ENCODE peak calls at places on chromosome 4, in eight cellular contexts. J is mucosa of gallbladder; D is Karpas-422; W is ovary; O is caudate nucleus; A is stimulated activated CD4-positive, alpha-beta T cell treated with anti-CD3 and anti-CD28 coated beads, Interleukin-4, amount 100 ng/mL, for 4 hours; Z is activated CD4-positive, CD25-positive, alpha-beta regulatory T cell treated with anti-CD3 and anti-CD28 coated beads, Interleukin-2, amount 50 U/mL, for 72 hours; I is GM04504. G is an unnamed sample.

GRCh38 chr4:37936889-37937498 is 23.2 kb upstream of the PTTG2 start:
- DNase-seq in O (no peak), D (no peak), W (no peak), Z (no peak), A (no peak), J (no peak), I (no peak), G (no peak)

GRCh38 chr4:105058177-105058812 is 88.4 kb upstream of the TET2 start:
- DNase-seq in D (no peak), W (no peak), A (no peak), J (no peak), I (no peak), Z (no peak), O (no peak), G (no peak)

GRCh38 chr4:133588306-133588705 is 439.2 kb downstream of the PCDH10 start:
- DNase-seq in O (no peak), Z (no peak), D (no peak), I (no peak), W (no peak), A (no peak), J (no peak), G (no peak)

GRCh38 chr4:25144870-25145481 is 15.3 kb downstream of the SEPSECS start:
- DNase-seq in A (no peak), O (no peak), J (no peak), Z (no peak), I (peak; percentile 15), W (no peak), D (peak; percentile 74), G (no peak)

GRCh38 chr4:8502836-8503585 is 62.4 kb downstream of the TRMT44 start:
- DNase-seq in Z (no peak), I (no peak), W (peak; percentile 86), A (no peak), J (no peak), D (no peak), O (no peak), G (no peak)

GRCh38 chr4:73729534-73730165 is 10.7 kb upstream of the CXCL8 start:
- DNase-seq in O (no peak), I (peak; percentile 74), A (no peak), Z (no peak), J (peak; percentile 65), W (peak; percentile 62), D (peak; percentile 76), G (no peak)

GRCh38 chr4:55545681-55546632 is 752 bp downstream of the CLOCK start:
- DNase-seq in Z (peak; percentile 65), O (peak; percentile 67), W (peak; percentile 79), I (peak; percentile 32), D (peak; percentile 72), A (peak; percentile 54), J (peak; percentile 79), G (no peak)

GRCh38 chr4:123380728-123381716 is 15.6 kb upstream of the SPRY1 start:
- DNase-seq in Z (no peak), A (no peak), J (no peak), W (no peak), I (no peak), O (no peak), D (no peak), G (no peak)

GRCh38 chr4:31649878-31650277 is 929.7 kb downstream of the PCDH7 start:
- DNase-seq in J (no peak), A (no peak), I (no peak), O (no peak), D (no peak), Z (no peak), W (no peak), G (no peak)

GRCh38 chr4:126991965-126992364 is 640.8 kb upstream of the INTU start:
- DNase-seq in W (no peak), I (peak; percentile 47), D (no peak), A (no peak), J (no peak), Z (no peak), O (no peak), G (peak; percentile 35)

GRCh38 chr4:177255359-177255758 is 54.3 kb upstream of the NEIL3 start:
- DNase-seq in A (no peak), I (no peak), J (no peak), W (no peak), D (no peak), O (no peak), Z (no peak), G (no peak)

GRCh38 chr4:183229397-183229796 is 90.7 kb downstream of the CLDN22 start:
- DNase-seq in W (no peak), O (no peak), I (peak; percentile 14), J (no peak), D (no peak), Z (no peak), A (no peak), G (no peak)

GRCh38 chr4:76251448-76252270 is at the start of gene FAM47E:
- DNase-seq in A (no peak), O (peak; percentile 35), W (peak; percentile 52), Z (peak; percentile 30), I (peak; percentile 16), D (no peak), J (peak; percentile 73), G (no peak)

GRCh38 chr4:26941951-26942350 is 81.3 kb downstream of the STIM2 start:
- DNase-seq in I (no peak), A (no peak), J (no peak), Z (no peak), W (no peak), O (no peak), D (no peak), G (no peak)

GRCh38 chr4:142558851-142559250 is 287.2 kb downstream of the INPP4B start:
- DNase-seq in A (no peak), Z (no peak), W (no peak), D (no peak), J (no peak), I (peak; percentile 36), O (no peak), G (no peak)

GRCh38 chr4:74874785-74875367 is 58.0 kb upstream of the PARM1 start:
- DNase-seq in O (peak; percentile 33), D (peak; percentile 93), Z (no peak), A (no peak), W (no peak), J (peak; percentile 41), I (peak; percentile 46), G (peak; percentile 4)

GRCh38 chr4:110211007-110211769 is 12.8 kb upstream of the ELOVL6 start:
- DNase-seq in D (peak; percentile 75), A (peak; percentile 5), Z (no peak), W (no peak), O (no peak), I (peak; percentile 11), J (peak; percentile 14), G (no peak)

GRCh38 chr4:77158487-77158861 is 1.5 kb downstream of the CCNG2 start:
- DNase-seq in I (no peak), O (no peak), Z (no peak), J (no peak), A (peak; percentile 12), D (no peak), W (peak; percentile 44), G (no peak)

GRCh38 chr4:88779431-88779830 is 81.8 kb upstream of the NAP1L5 start:
- DNase-seq in J (peak; percentile 27), I (no peak), A (no peak), Z (no peak), W (no peak), D (no peak), O (no peak), G (no peak)

GRCh38 chr4:145041378-145041777 is 56.6 kb downstream of the ANAPC10 start:
- DNase-seq in J (no peak), O (no peak), D (peak; percentile 94), Z (no peak), A (no peak), W (no peak), I (no peak), G (no peak)

GRCh38 chr4:101346312-101346561 is 1.1 kb downstream of the PPP3CA start:
- DNase-seq in O (peak; percentile 55), D (no peak), J (no peak), I (no peak), A (peak; percentile 49), Z (peak; percentile 32), W (no peak), G (no peak)

GRCh38 chr4:11013265-11013664 is 328.7 kb upstream of the CLNK start:
- DNase-seq in J (no peak), W (no peak), Z (no peak), A (no peak), D (no peak), I (no peak), O (no peak), G (no peak)

GRCh38 chr4:7708981-7709380 is 230.7 kb downstream of the AFAP1 start:
- DNase-seq in J (no peak), D (no peak), A (no peak), O (no peak), W (no peak), Z (no peak), I (no peak), G (no peak)

GRCh38 chr4:38028556-38028955 is 68.4 kb downstream of the PTTG2 start:
- DNase-seq in J (no peak), D (no peak), A (no peak), O (no peak), I (no peak), Z (no peak), W (peak; percentile 70), G (no peak)

GRCh38 chr4:181854142-181854541 is 389.1 kb upstream of the TENM3 start:
- DNase-seq in J (no peak), I (peak; percentile 5), A (no peak), D (no peak), W (no peak), O (no peak), Z (no peak), G (no peak)

GRCh38 chr4:5067908-5068307 is 16.6 kb downstream of the STK32B start:
- DNase-seq in O (no peak), I (no peak), D (no peak), J (no peak), Z (no peak), W (no peak), A (no peak), G (no peak)

GRCh38 chr4:16745009-16745408 is 153.4 kb downstream of the LDB2 start:
- DNase-seq in D (no peak), Z (no peak), I (peak; percentile 71), W (peak; percentile 53), J (peak; percentile 33), O (no peak), A (no peak), G (peak; percentile 46)

GRCh38 chr4:41363384-41363981 is 106.8 kb downstream of the UCHL1 start:
- DNase-seq in J (no peak), I (peak; percentile 76), Z (no peak), D (no peak), O (no peak), W (no peak), A (no peak), G (peak; percentile 85)

GRCh38 chr4:152534541-152535231 is 1.2 kb downstream of the FBXW7 start:
- DNase-seq in I (no peak), Z (peak; percentile 47), O (no peak), A (peak; percentile 45), J (peak; percentile 33), D (peak; percentile 86), W (peak; percentile 28), G (no peak)

GRCh38 chr4:9898596-9899345 is 117.3 kb downstream of the DRD5 start:
- DNase-seq in W (no peak), Z (no peak), D (peak; percentile 76), A (no peak), O (no peak), I (no peak), J (peak; percentile 35), G (no peak)

GRCh38 chr4:53576676-53577372 is 14.5 kb downstream of the LNX1 start:
- DNase-seq in Z (no peak), J (no peak), W (no peak), A (no peak), O (no peak), I (no peak), D (no peak), G (peak; percentile 21)

GRCh38 chr4:156295676-156296075 is 342.0 kb upstream of the CTSO start:
- DNase-seq in Z (no peak), J (no peak), O (no peak), D (no peak), I (no peak), W (no peak), A (no peak), G (no peak)

GRCh38 chr4:150215601-150216000 is 137.4 kb downstream of the DCLK2 start:
- DNase-seq in J (no peak), W (no peak), I (no peak), Z (no peak), D (no peak), O (no peak), A (no peak), G (no peak)

GRCh38 chr4:40401646-40402045 is 66.5 kb downstream of the CHRNA9 start:
- DNase-seq in I (no peak), O (no peak), W (no peak), Z (no peak), D (no peak), A (no peak), J (no peak), G (no peak)

G was measured in BJ.